ENCODE peak calls at places on chromosomes 13 and 19, in five cellular contexts. F is heart left ventricle, Y is left lung, B is neuronal stem cell, T is HCT116. O is an unnamed sample.

GRCh38 chr13:111336666-111337065 is 16.2 kb downstream of the TEX29 start:
- DNase-seq in F (no peak), Y (no peak), B (no peak), T (no peak), O (no peak)

GRCh38 chr19:54558339-54558738 is 15.3 kb upstream of the LILRA2 start:
- DNase-seq in F (no peak), Y (no peak), B (no peak), T (no peak), O (no peak)

GRCh38 chr13:48890386-48890785 is 85.3 kb upstream of the FNDC3A start:
- DNase-seq in F (no peak), Y (no peak), B (no peak), T (no peak), O (no peak)

GRCh38 chr13:48159436-48160225 is 64.7 kb upstream of the MED4 start:
- DNase-seq in F (no peak), Y (no peak), B (no peak), T (no peak), O (no peak)

GRCh38 chr19:58558623-58559274 is 338 bp upstream of the UBE2M start:
- DNase-seq in F (peak; percentile 99), Y (peak; percentile 99), B (peak; percentile 99), T (peak; percentile 98), O (peak; percentile 96)

GRCh38 chr13:95154441-95154886 is 146.8 kb downstream of the ABCC4 start:
- DNase-seq in F (no peak), Y (no peak), B (no peak), T (no peak), O (no peak)

GRCh38 chr13:21616880-21617279 is 12.9 kb upstream of the MICU2 start:
- DNase-seq in F (no peak), Y (no peak), B (no peak), T (no peak), O (no peak)

GRCh38 chr19:58154287-58154678 is 3.7 kb upstream of the ZNF329 start:
- DNase-seq in F (peak; percentile 77), Y (peak; percentile 53), B (no peak), T (no peak), O (no peak)

GRCh38 chr19:50266041-50266440 is 62.6 kb downstream of the MYH14 start:
- DNase-seq in F (no peak), Y (no peak), B (no peak), T (no peak), O (no peak)
- H3K27ac ChIP-seq in F (no peak overlapping the region), Y (no peak overlapping the region), B (no peak overlapping the region), T (no peak overlapping the region), O (no peak overlapping the region)

DNA sequence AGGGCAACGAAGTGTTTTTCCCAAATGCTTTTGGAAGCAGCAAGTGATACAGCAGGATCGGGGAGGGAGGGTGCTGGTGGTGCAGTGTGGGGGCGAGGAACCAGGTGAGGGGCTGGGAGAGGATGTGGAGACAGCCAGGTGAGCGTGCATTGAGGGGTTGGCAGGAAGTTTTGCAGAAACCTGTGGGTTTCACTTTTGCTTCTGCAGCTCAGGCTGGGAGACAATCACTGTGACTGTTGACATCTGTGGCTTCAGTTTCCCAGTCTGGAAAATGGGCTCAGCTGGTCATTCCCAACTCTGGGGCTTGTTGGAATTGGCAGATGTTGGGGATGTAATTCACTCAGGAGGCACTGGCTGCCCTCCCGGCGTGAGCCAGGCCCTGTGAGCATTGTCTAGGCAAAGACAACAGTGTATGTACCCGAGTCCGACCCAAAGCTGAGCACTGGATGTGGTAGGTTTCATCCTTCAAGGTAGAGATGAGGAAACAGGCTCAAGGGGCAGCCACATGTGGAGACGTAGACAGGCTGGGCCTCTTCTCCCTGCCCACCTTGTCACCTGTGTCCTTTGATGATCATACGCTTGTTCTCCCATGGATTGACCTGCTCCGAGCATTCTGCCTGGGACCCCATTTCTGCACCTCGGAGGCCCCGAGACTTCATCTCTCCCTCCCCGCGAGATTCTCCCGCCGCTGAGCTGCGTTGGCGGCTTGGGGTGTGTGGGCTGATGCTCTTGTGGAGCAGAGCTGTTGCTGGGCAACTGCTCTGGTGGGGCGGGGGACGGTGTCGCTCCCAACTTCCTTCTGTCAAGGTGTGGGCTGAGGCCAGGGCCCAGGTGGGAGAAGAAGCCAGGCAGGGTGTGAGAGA is 21.9 kb downstream of the MAST3 start:
- DNase-seq in F (no peak), Y (no peak), B (no peak), T (no peak), O (no peak)
- H3K4me3 ChIP-seq in F (peak overlapping the region; percentile 74), Y (peak overlapping the region; percentile 68), B (peak overlapping the region; percentile 78), T (peak overlapping the region; percentile 84), O (no peak overlapping the region)

GRCh38 chr13:80338781-80339577 is 1.9 kb downstream of the SPRY2 start:
- DNase-seq in F (peak; percentile 80), Y (peak; percentile 81), B (peak; percentile 82), T (no peak), O (no peak)
- H3K4me1 ChIP-seq in F (peaks cover 22% of the 10 kb centered on the region), Y (peaks cover 7% of the 10 kb centered on the region), B (peaks cover 10% of the 10 kb centered on the region), T (no peaks in the 10 kb centered on the region), O (peaks cover 1% of the 10 kb centered on the region)

GRCh38 chr19:12994701-12995595 is at the start of gene NFIX:
- DNase-seq in F (peak; percentile 73), Y (peak; percentile 64), B (no peak), T (no peak), O (no peak)

GRCh38 chr19:12997225-12997966 is 2.1 kb downstream of the NFIX start:
- DNase-seq in F (no peak), Y (no peak), B (no peak), T (no peak), O (no peak)

GRCh38 chr19:12996542-12997094 is 1.3 kb downstream of the NFIX start:
- DNase-seq in F (no peak), Y (no peak), B (no peak), T (no peak), O (no peak)

GRCh38 chr19:12993562-12993961 is 1.7 kb upstream of the NFIX start:
- DNase-seq in F (no peak), Y (no peak), B (no peak), T (no peak), O (no peak)

DNA sequence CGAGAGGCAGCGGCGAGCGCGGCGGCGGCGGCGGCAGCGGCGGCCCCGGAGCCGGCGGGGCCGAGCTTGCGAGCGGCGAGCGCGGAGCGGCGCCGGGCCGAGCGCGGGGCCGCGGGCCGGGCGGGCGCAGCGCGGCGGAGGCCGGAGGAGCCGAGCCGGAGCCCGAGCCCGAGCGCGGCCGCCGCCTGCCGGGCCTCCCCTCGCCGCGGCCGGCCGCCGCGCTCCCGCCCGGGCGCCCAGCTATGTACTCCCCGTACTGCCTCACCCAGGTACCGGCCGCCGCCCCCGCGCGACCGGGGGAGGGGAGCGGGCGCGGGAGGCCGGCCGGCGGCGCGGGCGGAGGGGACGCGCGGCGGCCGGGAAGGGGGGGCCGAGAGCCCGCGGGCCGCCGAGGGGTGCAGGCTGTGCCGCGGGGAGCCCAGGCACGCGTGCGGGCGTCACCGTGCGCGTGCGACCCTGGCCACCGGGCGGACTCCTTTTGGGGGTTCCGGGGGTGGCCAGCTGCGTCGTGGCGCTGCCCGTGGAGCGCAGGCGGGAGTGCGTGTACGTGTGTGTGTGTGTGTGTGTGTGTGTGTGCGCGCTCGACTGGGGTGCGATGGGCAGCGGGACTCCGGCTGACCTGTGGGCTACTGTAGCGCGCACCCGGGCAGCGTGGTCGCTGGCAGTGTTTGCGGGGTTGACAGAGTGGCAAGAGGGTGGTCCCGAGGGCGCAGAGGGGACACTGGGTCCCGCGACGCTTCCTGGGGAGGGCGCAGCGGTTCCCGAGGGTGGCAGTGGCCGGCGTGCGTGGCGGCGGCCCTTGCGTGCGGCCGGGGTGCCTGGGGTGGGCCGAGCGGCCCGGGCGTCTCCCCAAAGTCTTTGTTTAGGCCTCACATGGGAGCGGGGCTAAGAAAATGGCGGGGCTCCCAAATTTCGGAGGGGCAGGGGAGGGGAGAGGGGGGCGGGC is 594 bp downstream of the NFIX start:
- DNase-seq in F (no peak), Y (no peak), B (no peak), T (no peak), O (no peak)
- H3K27ac ChIP-seq in F (peak overlapping the region; percentile 91), Y (peak overlapping the region; percentile 81), B (no peak overlapping the region), T (peak overlapping the region; percentile 71), O (no peak overlapping the region)

GRCh38 chr19:48635966-48636858 is 967 bp downstream of the DBP start:
- DNase-seq in F (no peak), Y (peak; percentile 63), B (no peak), T (no peak), O (no peak)

GRCh38 chr19:48634424-48635262 is 2.5 kb downstream of the DBP start:
- DNase-seq in F (peak; percentile 97), Y (peak; percentile 97), B (peak; percentile 87), T (peak; percentile 94), O (peak; percentile 85)

GRCh38 chr19:48634036-48634342 is 3.2 kb downstream of the DBP start:
- DNase-seq in F (no peak), Y (no peak), B (no peak), T (no peak), O (no peak)

GRCh38 chr19:48636859-48637448 is at the start of gene DBP:
- DNase-seq in F (peak; percentile 50), Y (peak; percentile 74), B (no peak), T (no peak), O (no peak)

DNA sequence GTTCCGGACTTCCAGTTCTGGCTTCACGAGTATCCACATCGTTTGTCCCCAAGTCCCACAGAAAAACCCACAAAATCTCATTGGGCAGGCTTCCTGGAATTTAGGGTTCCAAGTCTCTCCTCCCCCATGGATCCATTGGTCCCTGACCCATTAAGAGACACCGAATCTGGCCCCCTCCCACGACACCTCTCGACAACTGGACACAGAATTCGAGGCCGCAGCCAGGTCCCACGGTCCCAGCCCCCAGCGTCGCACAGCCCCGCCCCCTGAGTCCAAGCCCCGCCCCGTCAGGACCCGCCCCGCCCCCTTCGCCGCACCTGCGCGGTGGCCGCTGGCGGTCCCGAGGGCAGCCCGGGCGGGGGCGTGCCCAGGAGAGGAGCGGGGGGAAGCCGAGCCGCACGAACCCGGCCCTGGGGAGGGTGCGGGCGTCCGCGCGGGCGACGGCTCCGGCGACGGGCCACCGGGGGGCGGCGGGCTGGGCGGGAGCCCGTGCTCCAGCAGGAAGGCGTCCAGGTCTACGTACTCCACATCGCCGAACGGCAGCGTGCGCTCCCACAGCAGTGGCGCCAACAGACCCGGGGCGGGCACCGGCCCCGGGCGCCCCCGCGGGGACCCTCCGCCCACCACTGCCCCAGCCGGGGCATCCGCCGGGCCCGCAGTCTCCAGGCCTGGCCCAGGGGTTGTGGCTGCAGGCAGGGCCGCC is 1.8 kb downstream of the DBP start:
- DNase-seq in F (peak; percentile 72), Y (peak; percentile 71), B (peak; percentile 58), T (no peak), O (no peak)
- H3K4me3 ChIP-seq in F (peak overlapping the region; percentile 87), Y (peak overlapping the region; percentile 64), B (peak overlapping the region; percentile 71), T (peak overlapping the region; percentile 83), O (peak overlapping the region; percentile 58)